ENCODE peak calls at places on chromosomes 4 and X, in four cellular contexts. One of them, this sample, is unnamed.
A peak's percentile ranks its signal among the peaks of the same experiment; 100 is the strongest.

GRCh38 chrX:55524487-55524886 is 34.8 kb upstream of the USP51 start:
- DNase-seq in activated effector memory CD4-positive, alpha-beta T cell treated with anti-CD3 and anti-CD28 coated beads, Interleukin-2, amount 50 U/mL, for 16 hours: no peak
- DNase-seq in SW480: peak; percentile 1
- DNase-seq in NCI-H1105 treated with DMSO at 0.1 percent for 48 hours: no peak
- DNase-seq in this sample: no peak

GRCh38 chr4:119794681-119795080 is 166.1 kb upstream of the PDE5A start:
- DNase-seq in SW480: no peak
- DNase-seq in activated effector memory CD4-positive, alpha-beta T cell treated with anti-CD3 and anti-CD28 coated beads, Interleukin-2, amount 50 U/mL, for 16 hours: no peak
- DNase-seq in NCI-H1105 treated with DMSO at 0.1 percent for 48 hours: no peak
- DNase-seq in this sample: peak; percentile 53

GRCh38 chr4:155529761-155530160 is 136.9 kb upstream of the GUCY1A1 start:
- DNase-seq in SW480: no peak
- DNase-seq in NCI-H1105 treated with DMSO at 0.1 percent for 48 hours: no peak
- DNase-seq in activated effector memory CD4-positive, alpha-beta T cell treated with anti-CD3 and anti-CD28 coated beads, Interleukin-2, amount 50 U/mL, for 16 hours: no peak
- DNase-seq in this sample: no peak

GRCh38 chrX:6574762-6575161 is 39.8 kb upstream of the VCX3A start:
- DNase-seq in SW480: no peak
- DNase-seq in NCI-H1105 treated with DMSO at 0.1 percent for 48 hours: no peak
- DNase-seq in activated effector memory CD4-positive, alpha-beta T cell treated with anti-CD3 and anti-CD28 coated beads, Interleukin-2, amount 50 U/mL, for 16 hours: no peak
- DNase-seq in this sample: no peak

GRCh38 chr4:122450847-122451246 is 5.7 kb downstream of the IL2 start:
- DNase-seq in NCI-H1105 treated with DMSO at 0.1 percent for 48 hours: no peak
- DNase-seq in SW480: no peak
- DNase-seq in activated effector memory CD4-positive, alpha-beta T cell treated with anti-CD3 and anti-CD28 coated beads, Interleukin-2, amount 50 U/mL, for 16 hours: peak; percentile 66
- DNase-seq in this sample: no peak

GRCh38 chr4:100968046-100968445 is 379.3 kb downstream of the PPP3CA start:
- DNase-seq in SW480: no peak
- DNase-seq in NCI-H1105 treated with DMSO at 0.1 percent for 48 hours: no peak
- DNase-seq in activated effector memory CD4-positive, alpha-beta T cell treated with anti-CD3 and anti-CD28 coated beads, Interleukin-2, amount 50 U/mL, for 16 hours: no peak
- DNase-seq in this sample: no peak

GRCh38 chr4:154078504-154079350 is 289.8 kb upstream of the SFRP2 start:
- DNase-seq in SW480: no peak
- DNase-seq in NCI-H1105 treated with DMSO at 0.1 percent for 48 hours: no peak
- DNase-seq in activated effector memory CD4-positive, alpha-beta T cell treated with anti-CD3 and anti-CD28 coated beads, Interleukin-2, amount 50 U/mL, for 16 hours: no peak
- DNase-seq in this sample: no peak

GRCh38 chr4:17561195-17561909 is 15.6 kb upstream of the LAP3 start:
- DNase-seq in NCI-H1105 treated with DMSO at 0.1 percent for 48 hours: no peak
- DNase-seq in activated effector memory CD4-positive, alpha-beta T cell treated with anti-CD3 and anti-CD28 coated beads, Interleukin-2, amount 50 U/mL, for 16 hours: no peak
- DNase-seq in SW480: peak; percentile 18
- DNase-seq in this sample: no peak

GRCh38 chr4:2138846-2139500 is 79.8 kb downstream of the NAT8L start:
- DNase-seq in SW480: no peak
- DNase-seq in activated effector memory CD4-positive, alpha-beta T cell treated with anti-CD3 and anti-CD28 coated beads, Interleukin-2, amount 50 U/mL, for 16 hours: no peak
- DNase-seq in NCI-H1105 treated with DMSO at 0.1 percent for 48 hours: no peak
- DNase-seq in this sample: no peak

GRCh38 chrX:155334486-155335316 is at the start of gene CLIC2:
- DNase-seq in SW480: no peak
- DNase-seq in NCI-H1105 treated with DMSO at 0.1 percent for 48 hours: peak; percentile 68
- DNase-seq in activated effector memory CD4-positive, alpha-beta T cell treated with anti-CD3 and anti-CD28 coated beads, Interleukin-2, amount 50 U/mL, for 16 hours: no peak
- DNase-seq in this sample: no peak

This sample was measured in LoVo.